ENCODE peak calls at places on chromosomes 4 and X, in nine cellular contexts. X is activated CD4-positive, alpha-beta T cell treated with anti-CD3 and anti-CD28 coated beads for 1 hour; M is foreskin keratinocyte; A is skeletal muscle cell; Z is fibroblast of the aortic adventitia; Y is NCI-H1092; G is stimulated activated CD4-positive, alpha-beta T cell treated with anti-CD3 and anti-CD28 coated beads, Interleukin-2, amount 100 ng/mL, for 48 hours; I is anterior cingulate cortex; E is ELR. T is an unnamed sample.

GRCh38 chr4:135204311-135204710 is 1002.7 kb upstream of the PABPC4L start:
- DNase-seq in M (no peak), E (no peak), Y (no peak), I (no peak), A (no peak), G (no peak), Z (no peak), X (no peak), T (no peak)

GRCh38 chr4:118264096-118264495 is 88.7 kb downstream of the PRSS12 start:
- DNase-seq in X (no peak), Z (no peak), G (no peak), A (no peak), Y (no peak), I (no peak), M (no peak), E (no peak), T (no peak)

GRCh38 chr4:4182835-4183568 is 43.7 kb downstream of the OTOP1 start:
- DNase-seq in Y (peak; percentile 20), G (peak; percentile 23), Z (peak; percentile 4), I (no peak), A (no peak), E (peak; percentile 19), M (no peak), X (no peak), T (no peak)

GRCh38 chr4:6948134-6948460 is 38.5 kb downstream of the TBC1D14 start:
- DNase-seq in E (no peak), Y (no peak), X (no peak), M (no peak), A (no peak), Z (no peak), G (no peak), I (no peak), T (no peak)

GRCh38 chr4:139085141-139085540 is 69.6 kb downstream of the NOCT start:
- DNase-seq in M (peak; percentile 22), A (no peak), E (peak; percentile 46), Z (peak; percentile 50), Y (no peak), X (no peak), I (no peak), G (no peak), T (peak; percentile 6)

GRCh38 chrX:118345045-118345400 is 883 bp upstream of the WDR44 start:
- DNase-seq in A (no peak), I (no peak), E (no peak), G (no peak), M (no peak), Y (no peak), X (no peak), Z (no peak), T (no peak)

GRCh38 chr4:17722361-17722710 is 59.1 kb downstream of the FAM184B start:
- DNase-seq in Z (no peak), E (no peak), X (no peak), G (no peak), A (no peak), Y (no peak), I (peak; percentile 34), M (no peak), T (no peak)

GRCh38 chrX:37745835-37746234 is 34.0 kb upstream of the CYBB start:
- DNase-seq in X (no peak), Y (no peak), G (no peak), I (no peak), Z (no peak), A (no peak), M (no peak), E (no peak), T (no peak)

GRCh38 chr4:6460876-6461275 is 11.5 kb downstream of the PPP2R2C start:
- DNase-seq in I (no peak), X (no peak), A (no peak), Z (no peak), G (no peak), E (no peak), Y (no peak), M (no peak), T (no peak)

GRCh38 chr4:141131738-141132688 is 1.3 kb downstream of the RNF150 start:
- DNase-seq in I (peak; percentile 35), Y (no peak), X (no peak), Z (peak; percentile 6), M (peak; percentile 8), G (no peak), A (no peak), E (no peak), T (peak; percentile 3)

GRCh38 chr4:3615386-3616286 is 83.4 kb upstream of the LRPAP1 start:
- DNase-seq in E (no peak), I (no peak), Z (no peak), M (no peak), G (no peak), X (no peak), Y (no peak), A (no peak), T (no peak)

GRCh38 chr4:19214591-19214990 is 1037.1 kb upstream of the SLIT2 start:
- DNase-seq in X (no peak), G (no peak), M (no peak), I (no peak), A (peak; percentile 49), Y (no peak), Z (no peak), E (no peak), T (no peak)

GRCh38 chrX:153318811-153319210 is 2.8 kb downstream of the PNMA6F start:
- DNase-seq in X (no peak), Y (no peak), I (no peak), Z (no peak), G (no peak), M (no peak), E (no peak), A (no peak), T (no peak)

GRCh38 chr4:83204731-83205130 is 79.9 kb downstream of the COQ2 start:
- DNase-seq in X (no peak), Y (no peak), Z (no peak), E (no peak), I (no peak), M (no peak), A (no peak), G (no peak), T (no peak)

GRCh38 chr4:85445058-85445639 is 29.8 kb upstream of the ARHGAP24 start:
- DNase-seq in G (no peak), Y (no peak), X (no peak), I (no peak), Z (peak; percentile 33), A (no peak), M (no peak), E (no peak), T (no peak)

GRCh38 chr4:109665783-109666455 is 37.3 kb downstream of the CASP6 start:
- DNase-seq in Y (peak; percentile 34), Z (no peak), E (no peak), M (no peak), A (no peak), I (no peak), G (no peak), X (no peak), T (no peak)

GRCh38 chr4:42816189-42816588 is 76.3 kb upstream of the GRXCR1 start:
- DNase-seq in E (no peak), Y (no peak), Z (no peak), X (no peak), G (no peak), M (no peak), I (no peak), A (no peak), T (no peak)

GRCh38 chr4:14237911-14238310 is 610.4 kb upstream of the BOD1L1 start:
- DNase-seq in M (no peak), Y (no peak), X (no peak), G (no peak), I (no peak), A (no peak), E (no peak), Z (no peak), T (no peak)

GRCh38 chrX:5656544-5656943 is 572.1 kb downstream of the NLGN4X start:
- DNase-seq in Z (no peak), M (no peak), G (no peak), X (no peak), A (no peak), Y (no peak), I (no peak), E (no peak), T (no peak)

GRCh38 chr4:10647811-10648210 is 36.8 kb downstream of the CLNK start:
- DNase-seq in E (peak; percentile 56), A (no peak), I (no peak), X (no peak), M (no peak), Y (no peak), G (no peak), Z (no peak), T (peak; percentile 48)

T was measured in mammary epithelial cell.